ENCODE peak calls at places on chromosome 7, in seven cellular contexts. W is CD8-positive, alpha-beta T cell; V is CD4-positive, CD25-positive, alpha-beta regulatory T cell; S is MM.1S; R is neural progenitor cell; D is CD8-positive, alpha-beta memory T cell; F is naive thymus-derived CD4-positive, alpha-beta T cell. A is an unnamed sample.

GRCh38 chr7:151382079-151382885 is 27.6 kb downstream of the WDR86 start:
- DNase-seq in W (peak; percentile 11), V (peak; percentile 8), S (no peak), R (no peak), D (peak; percentile 52), F (peak; percentile 39), A (peak; percentile 67)

GRCh38 chr7:81803267-81803666 is 33.4 kb upstream of the HGF start:
- DNase-seq in W (no peak), V (no peak), S (no peak), R (no peak), D (no peak), F (no peak), A (no peak)

GRCh38 chr7:36112969-36113368 is 40.1 kb upstream of the EEPD1 start:
- DNase-seq in W (no peak), V (no peak), S (no peak), R (no peak), D (no peak), F (no peak), A (no peak)

GRCh38 chr7:29854257-29854938 is 48.1 kb downstream of the WIPF3 start:
- DNase-seq in W (no peak), V (no peak), S (no peak), R (no peak), D (no peak), F (no peak), A (no peak)

GRCh38 chr7:157690833-157691382 is 354.1 kb downstream of the DNAJB6 start:
- DNase-seq in W (no peak), V (no peak), S (no peak), R (peak; percentile 94), D (no peak), F (no peak), A (no peak)

GRCh38 chr7:134943785-134944400 is 42.4 kb upstream of the AGBL3 start:
- DNase-seq in W (no peak), V (no peak), S (peak; percentile 55), R (peak; percentile 23), D (no peak), F (no peak), A (no peak)

GRCh38 chr7:2200584-2200980 is 32.2 kb downstream of the MAD1L1 start:
- DNase-seq in W (no peak), V (no peak), S (no peak), R (no peak), D (no peak), F (no peak), A (no peak)

GRCh38 chr7:1520574-1521234 is 9.8 kb upstream of the MAFK start:
- DNase-seq in W (no peak), V (no peak), S (no peak), R (no peak), D (no peak), F (no peak), A (no peak)

GRCh38 chr7:101733713-101734475 is 83.5 kb upstream of the CUX1 start:
- DNase-seq in W (no peak), V (no peak), S (peak; percentile 85), R (peak; percentile 84), D (no peak), F (no peak), A (no peak)

GRCh38 chr7:79988642-79989041 is 146.0 kb upstream of the GNAI1 start:
- DNase-seq in W (no peak), V (no peak), S (no peak), R (no peak), D (no peak), F (no peak), A (no peak)

GRCh38 chr7:129781128-129781855 is 169.8 kb downstream of the NRF1 start:
- DNase-seq in W (no peak), V (no peak), S (peak; percentile 13), R (no peak), D (no peak), F (peak; percentile 13), A (no peak)

GRCh38 chr7:120703585-120704240 is 154.2 kb downstream of the TSPAN12 start:
- DNase-seq in W (no peak), V (no peak), S (peak; percentile 66), R (no peak), D (no peak), F (no peak), A (no peak)

GRCh38 chr7:156747718-156748117 is 107.1 kb downstream of the RNF32 start:
- DNase-seq in W (no peak), V (no peak), S (no peak), R (no peak), D (no peak), F (no peak), A (no peak)

GRCh38 chr7:2541291-2542010 is 13.9 kb downstream of the BRAT1 start:
- DNase-seq in W (no peak), V (no peak), S (no peak), R (no peak), D (no peak), F (no peak), A (peak; percentile 20)

GRCh38 chr7:156380261-156380660 is 260.3 kb upstream of the RNF32 start:
- DNase-seq in W (no peak), V (no peak), S (no peak), R (no peak), D (no peak), F (no peak), A (no peak)

GRCh38 chr7:115297651-115298050 is 375.8 kb downstream of the MDFIC start:
- DNase-seq in W (no peak), V (no peak), S (no peak), R (no peak), D (no peak), F (no peak), A (no peak)

GRCh38 chr7:157497744-157498541 is 161.1 kb downstream of the DNAJB6 start:
- DNase-seq in W (no peak), V (no peak), S (no peak), R (no peak), D (no peak), F (no peak), A (no peak)

GRCh38 chr7:51011710-51012350 is 229.1 kb upstream of the GRB10 start:
- DNase-seq in W (no peak), V (no peak), S (no peak), R (no peak), D (no peak), F (no peak), A (no peak)

GRCh38 chr7:151742713-151743480 is 134.0 kb downstream of the PRKAG2 start:
- DNase-seq in W (no peak), V (no peak), S (no peak), R (peak; percentile 68), D (no peak), F (no peak), A (no peak)

GRCh38 chr7:5695709-5696345 is 85.6 kb downstream of the RNF216 start:
- DNase-seq in W (no peak), V (no peak), S (no peak), R (no peak), D (no peak), F (no peak), A (no peak)

GRCh38 chr7:47369736-47370135 is 212.2 kb downstream of the TNS3 start:
- DNase-seq in W (no peak), V (no peak), S (no peak), R (no peak), D (no peak), F (no peak), A (no peak)

GRCh38 chr7:139035588-139036353 is at the start of gene ZC3HAV1L:
- DNase-seq in W (no peak), V (peak; percentile 9), S (no peak), R (peak; percentile 65), D (peak; percentile 19), F (no peak), A (peak; percentile 48)

GRCh38 chr7:147563669-147564068 is 1026.9 kb upstream of the C7orf33 start:
- DNase-seq in W (no peak), V (no peak), S (peak; percentile 61), R (no peak), D (no peak), F (no peak), A (no peak)

GRCh38 chr7:90320801-90321494 is at the start of gene FAM237B:
- DNase-seq in W (no peak), V (no peak), S (no peak), R (peak; percentile 64), D (no peak), F (no peak), A (no peak)

GRCh38 chr7:154332776-154333175 is 280.6 kb downstream of the DPP6 start:
- DNase-seq in W (no peak), V (no peak), S (no peak), R (no peak), D (no peak), F (no peak), A (no peak)

GRCh38 chr7:116534790-116535189 is 10.0 kb downstream of the CAV1 start:
- DNase-seq in W (no peak), V (no peak), S (no peak), R (no peak), D (no peak), F (no peak), A (no peak)
- H3K4me1 ChIP-seq in W (no peaks in the 10 kb centered on the region), V (no peaks in the 10 kb centered on the region), S (peaks cover 13% of the 10 kb centered on the region), R (no peaks in the 10 kb centered on the region), D (no peaks in the 10 kb centered on the region), F (no peaks in the 10 kb centered on the region), A (no peaks in the 10 kb centered on the region)

GRCh38 chr7:149475121-149476045 is 14.5 kb upstream of the ZNF777 start:
- DNase-seq in W (no peak), V (no peak), S (no peak), R (no peak), D (no peak), F (no peak), A (no peak)
- H3K36me3 ChIP-seq in W (peaks cover 24% of the 10 kb centered on the region), V (peaks cover 49% of the 10 kb centered on the region), S (no peaks in the 10 kb centered on the region), R (peaks cover 7% of the 10 kb centered on the region), D (peaks cover 26% of the 10 kb centered on the region), F (peaks cover 56% of the 10 kb centered on the region), A (peaks cover 23% of the 10 kb centered on the region)

DNA sequence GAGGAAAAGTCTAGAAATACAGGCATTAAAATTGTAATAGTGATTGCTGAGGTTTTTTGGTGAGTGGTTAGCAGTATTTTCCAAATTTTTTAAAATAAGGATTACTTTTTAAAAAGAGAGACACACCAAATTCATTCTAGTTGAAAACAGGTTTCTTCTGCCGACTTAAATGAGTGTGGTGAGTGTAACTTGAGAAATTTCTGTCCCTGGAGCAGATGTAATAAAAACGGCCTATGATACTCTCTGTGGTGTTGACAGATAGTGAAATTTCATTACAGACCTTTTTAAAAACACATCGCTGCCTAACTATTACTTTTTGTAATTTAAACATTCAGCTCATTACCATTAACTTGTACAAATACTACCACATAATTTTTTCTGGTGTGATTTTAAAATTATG is 90.1 kb downstream of the CYP51A1 start:
- DNase-seq in W (no peak), V (no peak), S (no peak), R (no peak), D (no peak), F (no peak), A (no peak)
- H3K27ac ChIP-seq in W (no peak overlapping the region), V (no peak overlapping the region), S (no peak overlapping the region), R (no peak overlapping the region), D (no peak overlapping the region), F (no peak overlapping the region), A (no peak overlapping the region)

GRCh38 chr7:24905996-24906770 is 73.8 kb downstream of the OSBPL3 start:
- DNase-seq in W (no peak), V (no peak), S (no peak), R (no peak), D (no peak), F (no peak), A (no peak)

GRCh38 chr7:24907311-24907886 is 72.6 kb downstream of the OSBPL3 start:
- DNase-seq in W (no peak), V (peak; percentile 11), S (no peak), R (no peak), D (no peak), F (no peak), A (peak; percentile 76)

GRCh38 chr7:24908757-24909156 is 71.2 kb downstream of the OSBPL3 start:
- DNase-seq in W (no peak), V (no peak), S (no peak), R (no peak), D (no peak), F (no peak), A (no peak)

GRCh38 chr7:24910551-24911212 is 69.3 kb downstream of the OSBPL3 start:
- DNase-seq in W (no peak), V (no peak), S (no peak), R (no peak), D (no peak), F (no peak), A (no peak)

GRCh38 chr7:24908166-24908565 is 71.8 kb downstream of the OSBPL3 start:
- DNase-seq in W (no peak), V (no peak), S (no peak), R (no peak), D (no peak), F (no peak), A (no peak)
- H3K4me1 ChIP-seq in W (peaks cover 60% of the 10 kb centered on the region), V (peaks cover 77% of the 10 kb centered on the region), S (peaks cover 4% of the 10 kb centered on the region), R (no peaks in the 10 kb centered on the region), D (peaks cover 80% of the 10 kb centered on the region), F (peaks cover 86% of the 10 kb centered on the region), A (peaks cover 90% of the 10 kb centered on the region)